ENCODE peak calls at places on chromosomes 1 and 21, in four cellular contexts. L is stomach, P is AG09319, D is lower lobe of right lung. G is an unnamed sample.

GRCh38 chr1:187009320-187009719 is 180.6 kb downstream of the PLA2G4A start:
- DNase-seq in L (no peak), P (no peak), D (no peak), G (no peak)

GRCh38 chr1:35557118-35557610 is at the start of gene KIAA0319L:
- DNase-seq in L (peak; percentile 88), P (no peak), D (peak; percentile 92), G (no peak)

GRCh38 chr1:22503721-22504410 is 52.2 kb downstream of the ZBTB40 start:
- DNase-seq in L (no peak), P (peak; percentile 27), D (no peak), G (peak; percentile 49)

GRCh38 chr1:23816932-23817331 is 8.3 kb downstream of the HMGCL start:
- DNase-seq in L (no peak), P (no peak), D (no peak), G (no peak)

GRCh38 chr21:46116846-46117585 is 19.1 kb downstream of the COL6A2 start:
- DNase-seq in L (no peak), P (no peak), D (peak; percentile 36), G (no peak)

GRCh38 chr1:54985556-54985955 is 5.1 kb downstream of the TMEM61 start:
- DNase-seq in L (no peak), P (no peak), D (no peak), G (no peak)

GRCh38 chr21:34913786-34914185 is 135.3 kb downstream of the RUNX1 start:
- DNase-seq in L (no peak), P (no peak), D (no peak), G (no peak)

GRCh38 chr21:28186604-28187003 is 806.1 kb downstream of the LTN1 start:
- DNase-seq in L (no peak), P (no peak), D (no peak), G (no peak)

GRCh38 chr1:2556277-2557145 is at the start of gene TNFRSF14:
- DNase-seq in L (peak; percentile 74), P (no peak), D (peak; percentile 80), G (peak; percentile 35)

GRCh38 chr1:161483361-161483760 is 21.9 kb upstream of the FCGR2A start:
- DNase-seq in L (no peak), P (no peak), D (no peak), G (no peak)

GRCh38 chr1:161482610-161483009 is 22.6 kb upstream of the FCGR2A start:
- DNase-seq in L (no peak), P (no peak), D (no peak), G (no peak)

GRCh38 chr1:161487483-161487827 is 17.8 kb upstream of the FCGR2A start:
- DNase-seq in L (no peak), P (no peak), D (no peak), G (peak; percentile 75)

GRCh38 chr1:161484613-161485012 is 20.6 kb upstream of the FCGR2A start:
- DNase-seq in L (no peak), P (no peak), D (no peak), G (peak; percentile 15)

GRCh38 chr1:161486806-161487482 is 18.3 kb upstream of the FCGR2A start:
- DNase-seq in L (no peak), P (peak; percentile 12), D (no peak), G (peak; percentile 83)
- TF ChIP-seq CTCF in L (peak; percentile 57), P (peak; percentile 68), D (peak; percentile 75), G (peak; percentile 75)

DNA sequence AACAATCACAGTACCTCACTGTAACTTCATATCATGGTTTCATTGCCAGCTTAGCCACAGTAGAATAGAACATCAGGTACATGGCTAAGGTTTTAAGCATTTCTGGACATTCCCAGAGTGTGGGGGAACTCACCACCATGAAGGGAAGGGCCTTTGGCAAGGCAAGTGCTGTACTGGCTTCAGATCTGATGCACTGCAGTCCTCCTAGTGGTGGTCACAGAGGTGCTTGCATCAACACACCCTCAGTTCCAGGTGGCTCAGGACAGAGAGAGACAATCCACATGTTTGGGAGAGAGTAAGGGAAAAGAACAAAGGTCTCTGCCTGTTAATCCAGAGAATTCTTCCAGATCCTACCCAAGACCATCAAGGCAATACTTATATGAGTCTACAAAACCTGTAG is 528.4 kb upstream of the RGS18 start:
- DNase-seq in L (no peak), P (no peak), D (no peak), G (no peak)
- TF ChIP-seq CTCF in L (no peak), P (no peak), D (no peak), G (no peak)

GRCh38 chr21:42513985-42514882 is 582 bp downstream of the SLC37A1 start:
- DNase-seq in L (peak; percentile 76), P (no peak), D (peak; percentile 75), G (no peak)

GRCh38 chr21:42514883-42515228 is 1.2 kb downstream of the SLC37A1 start:
- DNase-seq in L (no peak), P (no peak), D (no peak), G (no peak)

GRCh38 chr21:42512346-42513034 is 1.2 kb upstream of the SLC37A1 start:
- DNase-seq in L (no peak), P (no peak), D (no peak), G (no peak)

GRCh38 chr21:42515708-42516502 is 2.3 kb downstream of the SLC37A1 start:
- DNase-seq in L (no peak), P (no peak), D (peak; percentile 82), G (no peak)

GRCh38 chr21:42513151-42513984 is at the start of gene SLC37A1:
- DNase-seq in L (peak; percentile 64), P (no peak), D (peak; percentile 62), G (no peak)
- TF ChIP-seq CTCF in L (no peak), P (no peak), D (no peak), G (no peak)

DNA sequence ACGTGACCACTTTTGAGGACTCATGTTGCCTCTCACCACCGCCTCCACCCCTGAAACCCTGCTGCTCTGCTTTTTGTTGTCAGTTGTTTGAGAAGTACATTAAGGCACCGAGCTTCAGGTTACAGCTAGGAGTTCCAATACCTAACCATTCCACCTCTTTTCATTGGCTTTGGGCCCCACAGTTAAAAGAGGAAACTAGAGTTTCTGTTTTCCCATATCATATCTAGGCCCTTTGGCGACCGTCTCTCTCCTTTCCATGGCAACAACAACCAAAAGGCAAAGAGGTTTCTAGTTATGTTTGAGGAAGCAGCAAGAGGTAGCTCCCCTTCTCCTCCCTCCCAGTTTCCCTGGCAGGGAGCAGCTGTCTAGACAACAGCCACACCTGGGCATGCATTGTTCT is 5.9 kb downstream of the ANKRD35 start:
- DNase-seq in L (no peak), P (no peak), D (no peak), G (no peak)
- TF ChIP-seq CTCF in L (no peak), P (no peak), D (no peak), G (no peak)